ENCODE peak calls at places on chromosomes 2 and 18, in six cellular contexts. H is HepG2, M is PC-3, C is endodermal cell, I is GM23248, N is DND-41. L is an unnamed sample.
A peak's percentile ranks its signal among the peaks of the same experiment; 100 is the strongest.

GRCh38 chr18:29434650-29435049 is 1257.7 kb upstream of the CDH2 start:
- DNase-seq in H (no peak), M (no peak), C (no peak), I (no peak), N (no peak), L (no peak)

GRCh38 chr2:161992526-161992925 is 81.5 kb downstream of the DPP4 start:
- DNase-seq in H (no peak), M (no peak), C (no peak), I (no peak), N (peak; percentile 92), L (no peak)

GRCh38 chr2:148796735-148797512 is 78.1 kb upstream of the KIF5C start:
- DNase-seq in H (no peak), M (no peak), C (no peak), I (no peak), N (no peak), L (no peak)

GRCh38 chr2:85468096-85468703 is 49.7 kb downstream of the SH2D6 start:
- DNase-seq in H (peak; percentile 44), M (no peak), C (no peak), I (no peak), N (no peak), L (no peak)

GRCh38 chr2:188979119-188979729 is 5.1 kb downstream of the COL3A1 start:
- DNase-seq in H (no peak), M (no peak), C (no peak), I (no peak), N (no peak), L (no peak)

GRCh38 chr18:63953811-63954210 is 4.7 kb downstream of the HMSD start:
- DNase-seq in H (no peak), M (no peak), C (no peak), I (no peak), N (no peak), L (no peak)

GRCh38 chr2:151472966-151473365 is 63.3 kb downstream of the RIF1 start:
- DNase-seq in H (no peak), M (no peak), C (no peak), I (peak; percentile 4), N (no peak), L (no peak)

GRCh38 chr2:125313806-125314205 is 1288.7 kb downstream of the CNTNAP5 start:
- DNase-seq in H (no peak), M (no peak), C (peak; percentile 72), I (no peak), N (no peak), L (no peak)

GRCh38 chr2:86357392-86357963 is 20.1 kb upstream of the REEP1 start:
- DNase-seq in H (peak; percentile 16), M (no peak), C (no peak), I (no peak), N (no peak), L (no peak)

GRCh38 chr2:195450537-195451113 is 206.4 kb upstream of the SLC39A10 start:
- DNase-seq in H (no peak), M (no peak), C (no peak), I (no peak), N (no peak), L (no peak)

GRCh38 chr2:31729442-31730092 is 148.8 kb upstream of the SRD5A2 start:
- DNase-seq in H (peak; percentile 60), M (peak; percentile 74), C (peak; percentile 64), I (peak; percentile 69), N (no peak), L (no peak)

GRCh38 chr2:121120991-121121390 is 164.0 kb downstream of the TFCP2L1 start:
- DNase-seq in H (no peak), M (no peak), C (no peak), I (no peak), N (no peak), L (no peak)

GRCh38 chr18:76970749-76971148 is 148.4 kb downstream of the ZNF236 start:
- DNase-seq in H (no peak), M (no peak), C (no peak), I (no peak), N (no peak), L (no peak)

GRCh38 chr2:41716497-41716896 is 331.3 kb upstream of the PKDCC start:
- DNase-seq in H (no peak), M (no peak), C (no peak), I (no peak), N (no peak), L (no peak)

GRCh38 chr2:236131073-236131692 is 37.0 kb downstream of the GBX2 start:
- DNase-seq in H (no peak), M (no peak), C (no peak), I (peak; percentile 27), N (no peak), L (no peak)

GRCh38 chr2:236136483-236136882 is 31.7 kb downstream of the GBX2 start:
- DNase-seq in H (no peak), M (no peak), C (no peak), I (no peak), N (no peak), L (no peak)

GRCh38 chr2:236133410-236134012 is 34.7 kb downstream of the GBX2 start:
- DNase-seq in H (no peak), M (no peak), C (no peak), I (no peak), N (no peak), L (no peak)

DNA sequence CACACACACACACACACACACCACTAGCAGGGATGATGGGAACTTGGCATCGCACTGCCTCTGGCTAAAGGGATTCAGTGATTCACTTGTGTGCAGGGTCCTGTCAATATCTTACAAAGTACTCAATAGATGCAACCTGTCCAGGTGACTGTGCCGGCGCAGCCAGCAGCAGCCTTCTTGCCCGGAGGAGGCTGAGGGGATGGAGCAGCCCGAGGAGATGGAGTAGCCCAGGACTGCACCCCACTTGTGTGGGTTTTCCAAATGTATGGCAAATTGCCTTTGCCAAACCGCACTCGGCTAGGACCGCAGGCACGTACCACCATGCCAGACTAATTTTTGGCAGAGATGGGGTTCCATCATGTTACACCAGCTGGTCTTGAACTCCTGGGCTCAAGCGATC is 31.1 kb downstream of the GBX2 start:
- DNase-seq in H (no peak), M (no peak), C (no peak), I (no peak), N (no peak), L (no peak)
- H3K9ac ChIP-seq in H (no peak overlapping the region), M (no peak overlapping the region), C (no peak overlapping the region), I (no peak overlapping the region), N (no peak overlapping the region), L (no peak overlapping the region)

DNA sequence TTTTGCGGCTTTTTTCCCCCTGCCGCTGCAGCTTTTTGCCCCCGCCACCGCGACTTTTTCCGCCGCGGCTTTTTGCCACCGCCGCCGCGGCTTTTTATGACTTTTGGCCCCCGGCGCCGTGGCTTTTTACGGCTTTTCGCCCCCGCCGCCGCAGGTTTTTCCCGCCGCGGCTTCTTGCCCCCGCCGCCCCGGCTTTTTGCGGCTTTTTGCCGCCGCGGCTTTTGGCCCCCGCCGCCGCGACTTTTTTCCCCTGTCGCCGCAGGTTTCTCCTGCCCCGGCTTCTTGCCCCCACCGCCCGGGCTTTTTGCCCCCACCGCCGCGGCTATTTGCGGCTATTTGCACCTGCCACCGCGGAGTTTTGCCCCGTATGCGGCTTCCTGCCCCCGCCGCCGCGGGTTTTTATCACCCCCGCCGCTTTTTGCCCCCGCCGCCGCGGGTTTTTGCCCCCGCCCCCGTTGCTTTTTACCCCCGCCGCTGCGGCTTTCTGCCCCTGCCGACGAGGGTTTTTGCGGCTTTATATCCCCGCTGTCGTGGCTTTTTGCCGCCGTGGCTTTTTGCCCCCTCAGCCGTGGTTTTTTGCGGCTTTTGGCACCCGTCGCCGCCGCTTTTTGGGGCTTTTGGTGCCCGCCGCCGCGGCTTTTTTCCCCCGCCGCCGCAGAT is 2750.9 kb downstream of the RPIA start:
- DNase-seq in H (no peak), M (peak; percentile 1), C (peak; percentile 30), I (peak; percentile 34), N (no peak), L (peak; percentile 18)
- H3K4me3 ChIP-seq in H (peak overlapping the region; percentile 61), M (peak overlapping the region; percentile 52), C (no peak overlapping the region), I (peak overlapping the region; percentile 63), N (no peak overlapping the region), L (peak overlapping the region; percentile 23)

DNA sequence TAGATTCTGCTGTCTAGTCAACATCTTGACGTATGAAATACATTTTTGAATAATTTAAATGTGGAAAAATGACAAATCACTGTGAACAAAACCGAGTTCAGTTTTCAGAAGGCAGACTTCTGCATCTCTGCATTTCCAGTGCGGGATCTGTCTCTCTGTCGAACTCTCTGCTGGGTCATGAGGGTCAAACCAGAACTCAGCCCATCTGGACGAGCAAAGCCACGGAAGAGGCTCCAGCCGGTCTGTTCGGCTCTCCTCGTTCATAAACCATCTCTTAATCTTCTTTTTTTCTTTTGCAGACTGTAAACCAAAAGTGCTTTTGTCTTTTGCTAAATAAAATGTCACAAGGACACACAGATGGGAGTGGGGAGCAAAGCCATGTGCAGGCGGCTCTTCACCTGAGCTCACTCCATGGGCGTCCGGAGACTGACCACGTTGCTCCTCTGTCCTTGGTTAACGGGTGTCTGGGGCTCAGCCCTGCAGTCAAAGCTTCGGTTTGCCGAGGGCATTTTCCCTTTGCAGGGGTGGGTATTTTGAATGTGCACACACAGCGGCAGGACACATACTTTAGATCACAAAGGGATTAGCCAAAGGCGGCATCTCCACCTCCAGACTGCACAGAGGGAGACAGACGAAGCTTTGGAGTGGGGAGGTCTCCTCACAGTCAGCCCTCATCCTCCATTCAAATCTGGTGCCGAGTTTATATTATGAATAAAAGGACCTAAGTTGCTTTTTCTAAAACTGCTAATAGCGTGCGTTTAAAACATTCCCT is 737.9 kb upstream of the SALL3 start:
- DNase-seq in H (no peak), M (no peak), C (no peak), I (no peak), N (no peak), L (no peak)
- H3K27ac ChIP-seq in H (no peak overlapping the region), M (no peak overlapping the region), C (peak overlapping the region; percentile 60), I (no peak overlapping the region), N (no peak overlapping the region), L (no peak overlapping the region)

GRCh38 chr2:47034973-47035609 is 119.5 kb upstream of the MCFD2 start:
- DNase-seq in H (peak; percentile 80), M (no peak), C (peak; percentile 78), I (no peak), N (no peak), L (no peak)

GRCh38 chr2:47031909-47032668 is 116.5 kb upstream of the MCFD2 start:
- DNase-seq in H (no peak), M (peak; percentile 10), C (no peak), I (peak; percentile 26), N (no peak), L (no peak)

GRCh38 chr2:47032773-47033101 is 117.1 kb upstream of the MCFD2 start:
- DNase-seq in H (peak; percentile 57), M (no peak), C (no peak), I (no peak), N (no peak), L (no peak)

GRCh38 chr2:47035615-47036488 is 119.3 kb downstream of the STPG4 start:
- DNase-seq in H (peak; percentile 78), M (no peak), C (no peak), I (no peak), N (no peak), L (no peak)

DNA sequence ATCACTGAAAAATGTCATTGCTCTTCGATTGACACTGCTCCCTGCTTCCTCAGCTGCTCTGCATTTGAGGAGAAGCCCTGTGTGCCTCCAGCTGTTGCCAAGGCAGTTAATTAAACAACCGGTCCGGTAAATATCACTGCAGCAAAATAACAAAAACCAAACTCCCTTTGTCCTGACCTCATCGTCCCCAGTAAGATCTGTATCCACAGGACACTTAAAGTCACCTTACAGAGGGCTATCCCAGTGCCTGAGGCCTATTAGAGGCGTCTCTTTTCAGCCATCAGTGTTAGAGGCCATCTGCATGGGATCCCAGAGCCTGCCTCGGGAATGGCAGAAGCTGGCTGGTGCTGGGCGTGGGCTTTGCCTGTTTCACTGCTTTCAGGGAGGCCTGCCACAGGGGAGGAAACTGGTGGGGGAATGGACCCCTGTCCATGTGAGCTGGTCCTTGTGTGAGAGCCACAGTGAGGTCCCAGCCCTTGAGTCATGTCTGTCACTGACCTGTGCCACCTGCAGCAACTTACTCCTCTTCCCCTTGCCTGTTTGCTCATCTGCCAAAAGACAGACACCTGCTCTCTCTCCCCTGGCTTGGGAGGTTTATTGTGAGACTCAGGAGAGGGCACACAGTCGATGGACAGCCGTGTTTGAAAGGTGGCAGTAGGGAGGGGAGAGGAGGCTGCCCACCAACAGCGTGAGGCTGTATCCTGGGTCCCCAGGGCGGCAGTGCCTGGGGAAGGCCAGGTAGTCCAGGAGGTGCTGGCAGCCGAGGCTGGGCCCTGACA is 117.7 kb upstream of the MCFD2 start:
- DNase-seq in H (peak; percentile 28), M (peak; percentile 17), C (peak; percentile 61), I (peak; percentile 34), N (no peak), L (no peak)
- H3K9ac ChIP-seq in H (peak overlapping the region; percentile 98), M (peak overlapping the region; percentile 92), C (peak overlapping the region; percentile 93), I (peak overlapping the region; percentile 94), N (no peak overlapping the region), L (peak overlapping the region; percentile 68)

L was measured in colonic mucosa.